ENCODE peak calls at places on chromosome 12, in nine cellular contexts. One of them, this sample, is unnamed. For H3K36me3, the result is how much of the 10 kb centered on the place peaks cover.

GRCh38 chr12:31393004-31393550 is 67.1 kb upstream of the SINHCAF start:
- DNase-seq in neuronal stem cell: no peak
- DNase-seq in MM.1S: no peak
- DNase-seq in IMR-90: no peak
- DNase-seq in OCI-LY7: no peak
- DNase-seq in esophagus squamous epithelium: no peak
- DNase-seq in aorta: no peak
- DNase-seq in CD4-positive, CD25-positive, alpha-beta regulatory T cell: no peak
- DNase-seq in ovary: no peak
- DNase-seq in this sample: no peak

GRCh38 chr12:109727746-109728726 is 14.4 kb downstream of the FAM222A start:
- DNase-seq in CD4-positive, CD25-positive, alpha-beta regulatory T cell: no peak
- DNase-seq in ovary: no peak
- DNase-seq in aorta: peak
- DNase-seq in MM.1S: no peak
- DNase-seq in IMR-90: no peak
- DNase-seq in neuronal stem cell: no peak
- DNase-seq in OCI-LY7: no peak
- DNase-seq in esophagus squamous epithelium: no peak
- DNase-seq in this sample: no peak

GRCh38 chr12:22255097-22255496 is 79.4 kb downstream of the ST8SIA1 start:
- DNase-seq in esophagus squamous epithelium: no peak
- DNase-seq in MM.1S: no peak
- DNase-seq in ovary: no peak
- DNase-seq in aorta: no peak
- DNase-seq in IMR-90: peak
- DNase-seq in OCI-LY7: no peak
- DNase-seq in neuronal stem cell: peak
- DNase-seq in CD4-positive, CD25-positive, alpha-beta regulatory T cell: no peak
- DNase-seq in this sample: peak

GRCh38 chr12:119235352-119235751 is 56.6 kb downstream of the HSPB8 start:
- DNase-seq in neuronal stem cell: no peak
- DNase-seq in esophagus squamous epithelium: no peak
- DNase-seq in ovary: no peak
- DNase-seq in MM.1S: no peak
- DNase-seq in OCI-LY7: no peak
- DNase-seq in aorta: no peak
- DNase-seq in IMR-90: no peak
- DNase-seq in CD4-positive, CD25-positive, alpha-beta regulatory T cell: no peak
- DNase-seq in this sample: peak

GRCh38 chr12:77609016-77609415 is 221.7 kb upstream of the NAV3 start:
- DNase-seq in MM.1S: peak
- DNase-seq in esophagus squamous epithelium: no peak
- DNase-seq in CD4-positive, CD25-positive, alpha-beta regulatory T cell: no peak
- DNase-seq in aorta: no peak
- DNase-seq in IMR-90: no peak
- DNase-seq in ovary: no peak
- DNase-seq in OCI-LY7: no peak
- DNase-seq in neuronal stem cell: no peak
- DNase-seq in this sample: no peak

GRCh38 chr12:111443586-111443985 is 37.9 kb downstream of the SH2B3 start:
- DNase-seq in esophagus squamous epithelium: no peak
- DNase-seq in neuronal stem cell: no peak
- DNase-seq in OCI-LY7: no peak
- DNase-seq in CD4-positive, CD25-positive, alpha-beta regulatory T cell: no peak
- DNase-seq in aorta: no peak
- DNase-seq in MM.1S: no peak
- DNase-seq in ovary: no peak
- DNase-seq in IMR-90: peak
- DNase-seq in this sample: peak

GRCh38 chr12:95774311-95775045 is 16.1 kb downstream of the NTN4 start:
- DNase-seq in CD4-positive, CD25-positive, alpha-beta regulatory T cell: no peak
- DNase-seq in IMR-90: peak
- DNase-seq in neuronal stem cell: no peak
- DNase-seq in esophagus squamous epithelium: no peak
- DNase-seq in aorta: no peak
- DNase-seq in MM.1S: no peak
- DNase-seq in ovary: no peak
- DNase-seq in OCI-LY7: no peak
- DNase-seq in this sample: no peak

GRCh38 chr12:64066052-64066451 is 156.0 kb downstream of the KICS2 start:
- DNase-seq in CD4-positive, CD25-positive, alpha-beta regulatory T cell: no peak
- DNase-seq in OCI-LY7: no peak
- DNase-seq in MM.1S: no peak
- DNase-seq in esophagus squamous epithelium: no peak
- DNase-seq in aorta: no peak
- DNase-seq in IMR-90: peak
- DNase-seq in ovary: no peak
- DNase-seq in neuronal stem cell: no peak
- DNase-seq in this sample: no peak

GRCh38 chr12:98894412-98895085 is 249.5 kb downstream of the APAF1 start:
- DNase-seq in CD4-positive, CD25-positive, alpha-beta regulatory T cell: no peak
- DNase-seq in MM.1S: no peak
- DNase-seq in IMR-90: no peak
- DNase-seq in OCI-LY7: no peak
- DNase-seq in esophagus squamous epithelium: no peak
- DNase-seq in aorta: no peak
- DNase-seq in neuronal stem cell: no peak
- DNase-seq in ovary: peak
- DNase-seq in this sample: peak

GRCh38 chr12:109389146-109389545 is 41.4 kb downstream of the MYO1H start:
- DNase-seq in MM.1S: peak
- DNase-seq in ovary: no peak
- DNase-seq in esophagus squamous epithelium: no peak
- DNase-seq in neuronal stem cell: no peak
- DNase-seq in CD4-positive, CD25-positive, alpha-beta regulatory T cell: no peak
- DNase-seq in IMR-90: no peak
- DNase-seq in aorta: no peak
- DNase-seq in OCI-LY7: peak
- DNase-seq in this sample: peak

GRCh38 chr12:19752712-19753111 is 313.4 kb downstream of the AEBP2 start:
- DNase-seq in esophagus squamous epithelium: no peak
- DNase-seq in CD4-positive, CD25-positive, alpha-beta regulatory T cell: no peak
- DNase-seq in IMR-90: peak
- DNase-seq in MM.1S: no peak
- DNase-seq in OCI-LY7: no peak
- DNase-seq in aorta: no peak
- DNase-seq in ovary: no peak
- DNase-seq in neuronal stem cell: no peak
- DNase-seq in this sample: no peak

DNA sequence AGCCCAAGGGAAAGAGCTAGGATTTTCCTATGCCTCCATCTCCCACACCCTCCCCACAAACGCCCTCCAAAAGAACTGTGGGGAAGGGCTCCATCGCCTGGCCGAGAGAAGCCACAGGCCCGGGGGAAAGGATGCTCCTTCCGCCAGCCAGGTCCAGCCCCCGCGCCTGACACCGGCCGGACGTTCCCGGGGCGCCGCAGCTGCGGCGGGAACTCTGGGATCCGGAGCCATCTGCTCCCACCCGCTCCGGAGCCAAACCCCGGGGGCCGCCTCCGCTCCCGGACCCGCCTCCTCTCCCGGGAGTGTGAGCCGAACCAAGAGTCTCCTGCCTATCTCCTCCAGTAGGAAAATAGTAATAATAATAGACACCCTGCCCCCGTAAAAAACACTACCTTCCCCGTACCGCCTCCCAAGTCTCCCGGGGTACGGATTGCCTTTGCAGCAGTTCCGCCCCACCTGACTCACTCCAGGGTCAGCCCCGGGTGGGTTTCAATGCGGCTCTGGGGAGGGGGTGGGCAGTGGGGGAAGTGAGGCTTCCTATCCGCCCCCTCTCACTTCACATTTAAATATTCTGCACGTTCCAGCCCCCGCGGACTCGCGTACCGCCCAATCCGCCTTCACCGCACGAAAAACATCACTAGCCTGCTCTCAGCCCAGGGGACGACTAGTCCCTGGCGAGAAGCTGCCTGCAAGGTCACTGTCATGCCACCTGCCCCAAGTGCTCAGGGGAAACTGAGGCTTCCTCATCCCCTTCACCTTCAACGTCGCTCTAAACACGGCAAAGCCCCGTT is 2.4 kb downstream of the AGAP2 start:
- DNase-seq in neuronal stem cell: no peak
- DNase-seq in CD4-positive, CD25-positive, alpha-beta regulatory T cell: no peak
- DNase-seq in aorta: no peak
- DNase-seq in MM.1S: no peak
- DNase-seq in IMR-90: peak
- DNase-seq in ovary: peak
- DNase-seq in OCI-LY7: no peak
- DNase-seq in esophagus squamous epithelium: no peak
- DNase-seq in this sample: peak
- H3K4me3 ChIP-seq in neuronal stem cell: peak
- H3K4me3 ChIP-seq in CD4-positive, CD25-positive, alpha-beta regulatory T cell: no peak
- H3K4me3 ChIP-seq in aorta: no peak
- H3K4me3 ChIP-seq in MM.1S: no peak
- H3K4me3 ChIP-seq in IMR-90: no peak
- H3K4me3 ChIP-seq in ovary: no peak
- H3K4me3 ChIP-seq in OCI-LY7: no peak
- H3K4me3 ChIP-seq in esophagus squamous epithelium: no peak
- H3K4me3 ChIP-seq in this sample: peak

GRCh38 chr12:32922546-32923297 is 26.1 kb upstream of the PKP2 start:
- DNase-seq in ovary: no peak
- DNase-seq in esophagus squamous epithelium: no peak
- DNase-seq in CD4-positive, CD25-positive, alpha-beta regulatory T cell: no peak
- DNase-seq in IMR-90: no peak
- DNase-seq in aorta: no peak
- DNase-seq in OCI-LY7: no peak
- DNase-seq in MM.1S: no peak
- DNase-seq in neuronal stem cell: no peak
- DNase-seq in this sample: no peak

GRCh38 chr12:32921397-32921796 is 24.8 kb upstream of the PKP2 start:
- DNase-seq in ovary: no peak
- DNase-seq in IMR-90: no peak
- DNase-seq in MM.1S: no peak
- DNase-seq in CD4-positive, CD25-positive, alpha-beta regulatory T cell: no peak
- DNase-seq in neuronal stem cell: no peak
- DNase-seq in OCI-LY7: no peak
- DNase-seq in aorta: no peak
- DNase-seq in esophagus squamous epithelium: no peak
- DNase-seq in this sample: no peak

GRCh38 chr12:32920506-32921085 is 24.0 kb upstream of the PKP2 start:
- DNase-seq in OCI-LY7: no peak
- DNase-seq in neuronal stem cell: no peak
- DNase-seq in MM.1S: no peak
- DNase-seq in CD4-positive, CD25-positive, alpha-beta regulatory T cell: no peak
- DNase-seq in esophagus squamous epithelium: no peak
- DNase-seq in aorta: no peak
- DNase-seq in ovary: no peak
- DNase-seq in IMR-90: no peak
- DNase-seq in this sample: no peak

GRCh38 chr12:32926963-32927362 is 30.4 kb upstream of the PKP2 start:
- DNase-seq in ovary: no peak
- DNase-seq in neuronal stem cell: no peak
- DNase-seq in esophagus squamous epithelium: no peak
- DNase-seq in aorta: no peak
- DNase-seq in MM.1S: no peak
- DNase-seq in IMR-90: no peak
- DNase-seq in OCI-LY7: no peak
- DNase-seq in CD4-positive, CD25-positive, alpha-beta regulatory T cell: no peak
- DNase-seq in this sample: no peak

DNA sequence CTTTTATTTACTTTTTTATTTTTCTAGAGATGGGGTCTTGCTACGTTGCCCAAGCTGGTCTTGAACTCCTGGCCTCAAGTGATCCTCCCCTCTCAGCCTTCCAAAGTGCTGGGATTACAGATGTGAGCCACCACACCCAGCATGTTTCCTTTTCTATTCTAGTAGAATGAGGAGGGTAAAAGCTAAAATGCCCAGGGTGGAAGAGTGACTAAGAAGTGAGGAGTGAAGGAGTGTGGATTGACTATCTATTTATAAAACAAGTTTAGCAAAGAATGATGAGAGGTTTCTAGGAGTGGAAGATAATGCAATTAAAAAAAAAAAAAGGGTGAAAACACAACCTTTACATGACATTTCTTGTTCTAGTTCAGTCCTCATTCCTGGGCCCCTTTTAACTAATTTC is 29.8 kb upstream of the PKP2 start:
- DNase-seq in OCI-LY7: no peak
- DNase-seq in aorta: no peak
- DNase-seq in CD4-positive, CD25-positive, alpha-beta regulatory T cell: no peak
- DNase-seq in MM.1S: no peak
- DNase-seq in IMR-90: no peak
- DNase-seq in neuronal stem cell: no peak
- DNase-seq in esophagus squamous epithelium: no peak
- DNase-seq in ovary: no peak
- DNase-seq in this sample: no peak
- H3K36me3 ChIP-seq in OCI-LY7: under half
- H3K36me3 ChIP-seq in aorta: under half
- H3K36me3 ChIP-seq in CD4-positive, CD25-positive, alpha-beta regulatory T cell: under half
- H3K36me3 ChIP-seq in MM.1S: under half
- H3K36me3 ChIP-seq in IMR-90: under half
- H3K36me3 ChIP-seq in neuronal stem cell: under half
- H3K36me3 ChIP-seq in esophagus squamous epithelium: under half
- H3K36me3 ChIP-seq in ovary: under half
- H3K36me3 ChIP-seq in this sample: under half

DNA sequence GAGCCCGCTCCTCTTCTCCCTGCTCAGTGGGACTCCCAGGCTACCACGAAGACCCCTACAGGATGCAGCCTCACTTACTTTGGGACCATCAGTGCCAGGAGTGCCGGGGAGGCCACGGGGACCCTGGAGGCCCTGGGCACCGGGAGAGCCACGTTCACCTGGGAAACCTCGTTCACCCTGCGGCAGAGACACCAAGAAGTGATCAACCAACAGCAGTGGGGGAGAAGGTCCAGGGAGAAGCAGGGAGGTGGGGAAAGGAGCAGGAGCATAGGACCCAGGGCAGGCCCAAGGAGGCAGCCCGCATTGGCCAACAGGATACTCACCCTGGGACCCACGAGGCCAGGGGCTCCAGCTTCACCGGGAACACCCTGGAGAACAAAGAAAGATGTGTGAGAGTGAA is 19.4 kb downstream of the TMEM106C start:
- DNase-seq in CD4-positive, CD25-positive, alpha-beta regulatory T cell: no peak
- DNase-seq in ovary: no peak
- DNase-seq in aorta: no peak
- DNase-seq in MM.1S: no peak
- DNase-seq in neuronal stem cell: no peak
- DNase-seq in OCI-LY7: no peak
- DNase-seq in IMR-90: no peak
- DNase-seq in esophagus squamous epithelium: no peak
- DNase-seq in this sample: no peak
- H3K4me3 ChIP-seq in CD4-positive, CD25-positive, alpha-beta regulatory T cell: no peak
- H3K4me3 ChIP-seq in ovary: no peak
- H3K4me3 ChIP-seq in aorta: no peak
- H3K4me3 ChIP-seq in MM.1S: no peak
- H3K4me3 ChIP-seq in neuronal stem cell: no peak
- H3K4me3 ChIP-seq in OCI-LY7: no peak
- H3K4me3 ChIP-seq in IMR-90: no peak
- H3K4me3 ChIP-seq in esophagus squamous epithelium: no peak
- H3K4me3 ChIP-seq in this sample: no peak

DNA sequence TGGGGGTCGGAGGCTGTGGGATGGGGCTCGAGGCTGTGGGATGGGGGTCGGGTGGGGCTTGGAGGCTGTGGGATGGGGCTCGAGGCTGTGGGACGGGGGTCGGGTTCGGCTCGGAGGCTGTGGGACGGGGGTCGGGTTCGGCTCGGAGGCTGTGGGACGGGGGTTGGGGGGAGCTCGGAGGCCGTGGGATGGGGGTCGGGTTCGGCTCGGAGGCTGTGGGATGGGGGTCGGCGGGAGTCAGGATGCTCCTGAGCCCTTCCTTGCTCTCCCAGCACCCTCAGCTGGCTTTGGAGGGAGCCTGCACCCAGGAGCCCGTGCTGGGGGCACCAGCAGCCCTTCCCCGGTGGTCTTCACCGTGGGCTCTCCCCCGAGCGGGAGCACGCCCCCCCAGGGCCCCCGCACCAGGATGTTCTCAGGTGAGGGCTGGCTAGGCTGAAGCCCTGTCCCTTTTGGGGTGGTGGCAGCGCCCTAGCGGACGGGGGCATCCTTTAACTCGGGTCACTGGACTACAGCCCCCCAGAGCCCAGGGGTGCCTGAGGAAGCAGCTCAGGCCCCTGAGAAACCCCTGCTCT is 11.9 kb upstream of the PUS1 start:
- DNase-seq in aorta: no peak
- DNase-seq in ovary: no peak
- DNase-seq in neuronal stem cell: no peak
- DNase-seq in IMR-90: no peak
- DNase-seq in OCI-LY7: no peak
- DNase-seq in CD4-positive, CD25-positive, alpha-beta regulatory T cell: no peak
- DNase-seq in esophagus squamous epithelium: no peak
- DNase-seq in MM.1S: no peak
- DNase-seq in this sample: no peak
- H3K36me3 ChIP-seq in aorta: under half
- H3K36me3 ChIP-seq in ovary: under half
- H3K36me3 ChIP-seq in neuronal stem cell: half or more
- H3K36me3 ChIP-seq in IMR-90: half or more
- H3K36me3 ChIP-seq in OCI-LY7: under half
- H3K36me3 ChIP-seq in CD4-positive, CD25-positive, alpha-beta regulatory T cell: under half
- H3K36me3 ChIP-seq in esophagus squamous epithelium: under half
- H3K36me3 ChIP-seq in MM.1S: under half
- H3K36me3 ChIP-seq in this sample: under half